ENCODE peak calls at places on chromosome 15, in ten cellular contexts. S is 8988T; E is iPS DF 19.7; A is HEK293T; K is ovary; F is NCI-H1105 treated with DMSO at 0.1 percent for 48 hours; D is CD8-positive, alpha-beta memory T cell; M is body of pancreas; W is stimulated activated CD4-positive, alpha-beta T cell treated with anti-CD3 and anti-CD28 coated beads, Interleukin-1b, Interleukin-23, amount 100 ng/mL, for 24 hours; O is GM23248. X is an unnamed sample.

GRCh38 chr15:45157056-45157455 is 27.3 kb downstream of the DUOX1 start:
- DNase-seq in S (no peak), E (no peak), A (no peak), K (no peak), F (no peak), D (no peak), M (no peak), W (no peak), O (peak), X (no peak)

GRCh38 chr15:35000511-35000910 is 12.4 kb upstream of the ZNF770 start:
- DNase-seq in S (no peak), E (no peak), A (no peak), K (no peak), F (no peak), D (no peak), M (peak), W (no peak), O (peak), X (no peak)

GRCh38 chr15:25051399-25052154 is 96.8 kb downstream of the SNRPN start:
- DNase-seq in S (no peak), E (no peak), A (no peak), K (no peak), F (no peak), D (no peak), M (no peak), W (no peak), O (no peak), X (no peak)

GRCh38 chr15:42577514-42578031 is 2.2 kb downstream of the STARD9 start:
- DNase-seq in S (no peak), E (no peak), A (no peak), K (no peak), F (no peak), D (no peak), M (no peak), W (no peak), O (peak), X (no peak)

GRCh38 chr15:28013976-28014375 is 85.1 kb downstream of the OCA2 start:
- DNase-seq in S (no peak), E (no peak), A (no peak), K (no peak), F (no peak), D (no peak), M (no peak), W (no peak), O (no peak), X (no peak)

GRCh38 chr15:50886611-50887350 is 21.7 kb upstream of the AP4E1 start:
- DNase-seq in S (no peak), E (no peak), A (no peak), K (no peak), F (no peak), D (no peak), M (no peak), W (no peak), O (no peak), X (no peak)

GRCh38 chr15:44443515-44443914 is 16.1 kb downstream of the CTDSPL2 start:
- DNase-seq in S (no peak), E (no peak), A (no peak), K (no peak), F (no peak), D (no peak), M (no peak), W (no peak), O (no peak), X (no peak)

GRCh38 chr15:71355268-71355667 is 240.0 kb downstream of the THSD4 start:
- DNase-seq in S (no peak), E (no peak), A (no peak), K (no peak), F (no peak), D (no peak), M (no peak), W (no peak), O (no peak), X (no peak)

GRCh38 chr15:57251941-57252340 is 124.4 kb upstream of the CGNL1 start:
- DNase-seq in S (no peak), E (no peak), A (no peak), K (no peak), F (no peak), D (no peak), M (no peak), W (no peak), O (peak), X (no peak)

GRCh38 chr15:83016906-83017305 is 5.5 kb upstream of the C15orf40 start:
- DNase-seq in S (no peak), E (no peak), A (no peak), K (no peak), F (no peak), D (no peak), M (no peak), W (no peak), O (no peak), X (no peak)

GRCh38 chr15:39990706-39991105 is 48.3 kb downstream of the SRP14 start:
- DNase-seq in S (no peak), E (no peak), A (no peak), K (no peak), F (no peak), D (no peak), M (no peak), W (no peak), O (no peak), X (no peak)

GRCh38 chr15:39159833-39160232 is 421.0 kb upstream of the THBS1 start:
- DNase-seq in S (no peak), E (no peak), A (no peak), K (no peak), F (no peak), D (no peak), M (no peak), W (no peak), O (no peak), X (no peak)

GRCh38 chr15:50363612-50364011 is 8.6 kb upstream of the GABPB1 start:
- DNase-seq in S (no peak), E (no peak), A (no peak), K (no peak), F (no peak), D (no peak), M (no peak), W (no peak), O (no peak), X (no peak)

GRCh38 chr15:99425666-99426301 is 140.0 kb upstream of the MEF2A start:
- DNase-seq in S (no peak), E (no peak), A (no peak), K (no peak), F (no peak), D (no peak), M (no peak), W (no peak), O (no peak), X (no peak)

GRCh38 chr15:89656116-89656815 is 999 bp upstream of the KIF7 start:
- DNase-seq in S (peak), E (no peak), A (no peak), K (no peak), F (no peak), D (no peak), M (no peak), W (no peak), O (peak), X (no peak)

GRCh38 chr15:76565366-76565765 is 228.8 kb downstream of the ISL2 start:
- DNase-seq in S (no peak), E (no peak), A (no peak), K (no peak), F (no peak), D (no peak), M (no peak), W (no peak), O (peak), X (no peak)

GRCh38 chr15:62888628-62889027 is 153.9 kb upstream of the TPM1 start:
- DNase-seq in S (no peak), E (no peak), A (no peak), K (no peak), F (no peak), D (no peak), M (no peak), W (no peak), O (peak), X (no peak)

GRCh38 chr15:42010434-42010833 is 10.4 kb downstream of the PLA2G4E start:
- DNase-seq in S (no peak), E (no peak), A (no peak), K (no peak), F (no peak), D (no peak), M (no peak), W (no peak), O (peak), X (no peak)

GRCh38 chr15:87394676-87395075 is 861.9 kb downstream of the NTRK3 start:
- DNase-seq in S (no peak), E (no peak), A (no peak), K (no peak), F (no peak), D (no peak), M (no peak), W (no peak), O (no peak), X (no peak)

GRCh38 chr15:84033793-84034553 is 201.6 kb upstream of the GOLGA6L4 start:
- DNase-seq in S (no peak), E (no peak), A (no peak), K (no peak), F (no peak), D (no peak), M (no peak), W (no peak), O (no peak), X (no peak)

GRCh38 chr15:69983696-69984265 is 113.9 kb downstream of the TLE3 start:
- DNase-seq in S (no peak), E (no peak), A (no peak), K (no peak), F (no peak), D (no peak), M (no peak), W (no peak), O (peak), X (no peak)

GRCh38 chr15:76345880-76346665 is 9.5 kb downstream of the ISL2 start:
- DNase-seq in S (no peak), E (peak), A (peak), K (no peak), F (no peak), D (peak), M (peak), W (no peak), O (peak), X (no peak)

GRCh38 chr15:69236505-69236904 is 62.2 kb upstream of the PAQR5 start:
- DNase-seq in S (no peak), E (no peak), A (no peak), K (no peak), F (no peak), D (no peak), M (no peak), W (no peak), O (no peak), X (no peak)

GRCh38 chr15:75024102-75024636 is 779 bp downstream of the PPCDC start:
- DNase-seq in S (no peak), E (no peak), A (peak), K (no peak), F (peak), D (no peak), M (peak), W (no peak), O (peak), X (no peak)

GRCh38 chr15:66936115-66936863 is 129.1 kb upstream of the SMAD3 start:
- DNase-seq in S (no peak), E (no peak), A (no peak), K (peak), F (no peak), D (no peak), M (peak), W (no peak), O (peak), X (no peak)

GRCh38 chr15:66292261-66293084 is 895 bp upstream of the DIS3L start:
- DNase-seq in S (no peak), E (no peak), A (no peak), K (no peak), F (peak), D (no peak), M (no peak), W (peak), O (no peak), X (no peak)

GRCh38 chr15:98648654-98649537 is 557 bp downstream of the IGF1R start:
- DNase-seq in S (peak), E (no peak), A (peak), K (peak), F (no peak), D (peak), M (peak), W (no peak), O (peak), X (peak)

GRCh38 chr15:88348579-88349255 is 92.2 kb upstream of the NTRK3 start:
- DNase-seq in S (no peak), E (no peak), A (no peak), K (no peak), F (no peak), D (no peak), M (no peak), W (no peak), O (no peak), X (no peak)